ENCODE peak calls at places on chromosomes 12 and 14, in nine cellular contexts. D is PC-9, P is GM23338, M is MM.1S, S is endothelial cell of umbilical vein, O is OCI-LY7, I is fibroblast of lung, Z is astrocyte, C is HepG2. R is an unnamed sample. For H4K20me1, the result is how much of the 10 kb centered on the place peaks cover.

GRCh38 chr12:16788888-16789790 is 183.2 kb upstream of the LMO3 start:
- DNase-seq in D (no peak), P (peak), M (peak), S (no peak), O (no peak), I (no peak), Z (no peak), C (no peak), R (no peak)

GRCh38 chr14:100239200-100239839 is 376 bp downstream of the YY1 start:
- DNase-seq in D (no peak), P (no peak), M (no peak), S (peak), O (no peak), I (no peak), Z (no peak), C (no peak), R (no peak)

GRCh38 chr12:76183459-76184186 is 99.1 kb upstream of the NAP1L1 start:
- DNase-seq in D (peak), P (no peak), M (no peak), S (peak), O (no peak), I (peak), Z (peak), C (peak), R (peak)

GRCh38 chr12:104055686-104056388 is 5.8 kb upstream of the GLT8D2 start:
- DNase-seq in D (no peak), P (no peak), M (no peak), S (peak), O (no peak), I (peak), Z (peak), C (no peak), R (no peak)

GRCh38 chr14:103207038-103207403 is 83.8 kb downstream of the TNFAIP2 start:
- DNase-seq in D (peak), P (peak), M (no peak), S (no peak), O (no peak), I (peak), Z (peak), C (no peak), R (peak)

GRCh38 chr12:46388427-46388992 is 15.9 kb upstream of the SLC38A2 start:
- DNase-seq in D (no peak), P (no peak), M (peak), S (peak), O (peak), I (no peak), Z (peak), C (no peak), R (no peak)

GRCh38 chr12:27554421-27555186 is 30.6 kb downstream of the PPFIBP1 start:
- DNase-seq in D (no peak), P (no peak), M (no peak), S (peak), O (no peak), I (peak), Z (peak), C (no peak), R (no peak)

GRCh38 chr12:54571857-54572195 is 16.6 kb downstream of the PPP1R1A start:
- DNase-seq in D (no peak), P (no peak), M (no peak), S (no peak), O (no peak), I (no peak), Z (no peak), C (no peak), R (no peak)

GRCh38 chr14:52000019-52000582 is 10.8 kb downstream of the RTRAF start:
- DNase-seq in D (no peak), P (no peak), M (no peak), S (no peak), O (no peak), I (no peak), Z (no peak), C (no peak), R (no peak)

GRCh38 chr12:89971880-89972279 is 263.2 kb upstream of the ATP2B1 start:
- DNase-seq in D (peak), P (no peak), M (no peak), S (peak), O (no peak), I (peak), Z (peak), C (no peak), R (no peak)

GRCh38 chr14:98144964-98145363 is 1127.0 kb downstream of the BCL11B start:
- DNase-seq in D (no peak), P (no peak), M (no peak), S (no peak), O (no peak), I (no peak), Z (peak), C (no peak), R (no peak)

GRCh38 chr14:99546230-99546879 is 57.7 kb downstream of the CCDC85C start:
- DNase-seq in D (no peak), P (no peak), M (no peak), S (no peak), O (no peak), I (no peak), Z (no peak), C (no peak), R (peak)

GRCh38 chr12:41983394-41983793 is 161.3 kb downstream of the GXYLT1 start:
- DNase-seq in D (no peak), P (no peak), M (no peak), S (no peak), O (peak), I (no peak), Z (peak), C (no peak), R (no peak)

GRCh38 chr14:102262894-102263462 is 42.0 kb downstream of the MOK start:
- DNase-seq in D (peak), P (peak), M (no peak), S (peak), O (no peak), I (no peak), Z (peak), C (peak), R (peak)

GRCh38 chr12:99147150-99147549 is 500.4 kb upstream of the GARIN6 start:
- DNase-seq in D (no peak), P (no peak), M (no peak), S (no peak), O (peak), I (no peak), Z (no peak), C (no peak), R (no peak)

GRCh38 chr12:68530965-68531364 is 79.7 kb upstream of the RAP1B start:
- DNase-seq in D (no peak), P (no peak), M (no peak), S (peak), O (no peak), I (peak), Z (peak), C (no peak), R (peak)

GRCh38 chr12:131827961-131828534 is at the start of gene MMP17:
- DNase-seq in D (no peak), P (peak), M (peak), S (peak), O (no peak), I (peak), Z (peak), C (no peak), R (peak)

GRCh38 chr12:94534278-94534677 is 74.6 kb upstream of the CEP83 start:
- DNase-seq in D (no peak), P (no peak), M (no peak), S (no peak), O (no peak), I (no peak), Z (no peak), C (no peak), R (no peak)

GRCh38 chr14:21734457-21735074 is 60.9 kb upstream of the OR4E1 start:
- DNase-seq in D (no peak), P (peak), M (peak), S (peak), O (peak), I (peak), Z (no peak), C (peak), R (peak)

GRCh38 chr12:89163918-89164317 is 188.4 kb downstream of the DUSP6 start:
- DNase-seq in D (peak), P (no peak), M (no peak), S (peak), O (no peak), I (no peak), Z (no peak), C (no peak), R (no peak)

GRCh38 chr14:31895206-31895605 is 181.9 kb upstream of the ARHGAP5 start:
- DNase-seq in D (no peak), P (no peak), M (no peak), S (no peak), O (no peak), I (peak), Z (peak), C (peak), R (no peak)

GRCh38 chr14:40467969-40468368 is 1035.7 kb upstream of the FBXO33 start:
- DNase-seq in D (no peak), P (no peak), M (no peak), S (no peak), O (no peak), I (no peak), Z (no peak), C (no peak), R (no peak)

GRCh38 chr14:72550513-72550912 is 343.4 kb downstream of the DPF3 start:
- DNase-seq in D (no peak), P (no peak), M (no peak), S (no peak), O (no peak), I (no peak), Z (no peak), C (no peak), R (no peak)

GRCh38 chr12:131755305-131756113 is 44.6 kb downstream of the SFSWAP start:
- DNase-seq in D (peak), P (peak), M (no peak), S (no peak), O (peak), I (peak), Z (no peak), C (peak), R (peak)

GRCh38 chr14:69088523-69089445 is 64.1 kb downstream of the DCAF5 start:
- DNase-seq in D (no peak), P (no peak), M (peak), S (no peak), O (no peak), I (no peak), Z (peak), C (no peak), R (no peak)

GRCh38 chr14:69087061-69087461 is 65.9 kb downstream of the DCAF5 start:
- DNase-seq in D (peak), P (no peak), M (no peak), S (no peak), O (no peak), I (peak), Z (peak), C (no peak), R (no peak)

GRCh38 chr14:69092840-69093422 is 60.0 kb downstream of the DCAF5 start:
- DNase-seq in D (no peak), P (no peak), M (no peak), S (no peak), O (no peak), I (no peak), Z (no peak), C (no peak), R (no peak)

GRCh38 chr14:69091695-69092094 is 61.2 kb downstream of the DCAF5 start:
- DNase-seq in D (no peak), P (no peak), M (no peak), S (no peak), O (no peak), I (no peak), Z (no peak), C (no peak), R (no peak)

DNA sequence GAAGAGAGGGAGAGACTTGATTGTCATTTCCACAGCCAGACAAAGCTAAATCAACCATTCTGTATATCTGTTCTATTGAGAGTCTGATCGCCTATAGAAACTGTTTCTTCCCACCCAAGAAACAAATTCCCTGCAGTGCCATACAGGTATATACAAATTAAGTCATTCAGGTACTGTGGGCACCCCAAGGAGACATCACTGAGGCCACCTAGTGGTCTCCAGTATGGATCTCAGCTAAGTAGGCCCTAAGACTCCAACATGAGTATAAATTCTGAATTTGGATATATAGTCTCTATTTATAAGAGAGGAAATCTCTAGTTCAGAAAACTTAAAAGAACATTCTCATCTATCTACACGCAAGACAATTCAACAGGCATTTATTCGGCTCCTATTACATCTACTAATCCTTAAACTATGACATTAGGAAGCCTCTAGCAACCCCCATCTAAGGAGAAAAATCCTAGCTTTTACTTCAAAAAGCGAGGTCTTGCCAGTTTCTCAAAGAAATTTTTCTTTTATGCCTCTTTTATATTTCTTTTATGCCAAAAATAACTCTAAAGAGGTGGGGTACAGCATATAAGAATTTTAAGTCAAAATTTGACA is 62.6 kb downstream of the DCAF5 start:
- DNase-seq in D (peak), P (peak), M (peak), S (peak), O (peak), I (peak), Z (no peak), C (peak), R (no peak)
- TF ChIP-seq CTCF in D (peak), P (peak), M (peak), S (peak), O (peak), I (peak), Z (peak), C (peak), R (peak)

DNA sequence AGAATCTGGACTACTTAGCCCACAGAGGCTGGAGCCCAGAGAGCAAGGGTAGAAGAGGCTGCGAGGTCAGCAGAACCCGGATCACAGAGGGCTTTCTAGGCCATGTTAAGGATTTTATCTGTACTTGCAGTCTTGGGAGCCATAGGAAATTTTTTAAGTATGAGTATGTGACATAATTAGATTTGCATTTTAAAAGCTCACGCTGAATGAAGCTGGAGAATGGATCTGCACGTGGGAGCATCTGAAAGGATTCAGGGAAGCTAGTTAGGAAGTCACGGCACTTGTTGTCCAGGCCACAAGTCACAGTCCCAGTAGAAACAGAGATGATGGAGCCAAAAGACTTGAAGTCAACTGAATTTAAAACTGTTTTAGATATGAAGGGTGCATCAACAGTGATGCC is 14.1 kb downstream of the CORO1C start:
- DNase-seq in D (no peak), P (no peak), M (no peak), S (no peak), O (no peak), I (no peak), Z (no peak), C (no peak), R (no peak)
- H4K20me1 ChIP-seq in D (under half), P (under half), M (under half), S (under half), O (under half), I (under half), Z (half or more), C (under half), R (half or more)

GRCh38 chr14:55245657-55246268 is 25.5 kb upstream of the FBXO34 start:
- DNase-seq in D (no peak), P (peak), M (peak), S (peak), O (peak), I (peak), Z (no peak), C (peak), R (peak)
- TF ChIP-seq CTCF in D (peak), P (peak), M (peak), S (peak), O (peak), I (peak), Z (peak), C (peak), R (peak)

DNA sequence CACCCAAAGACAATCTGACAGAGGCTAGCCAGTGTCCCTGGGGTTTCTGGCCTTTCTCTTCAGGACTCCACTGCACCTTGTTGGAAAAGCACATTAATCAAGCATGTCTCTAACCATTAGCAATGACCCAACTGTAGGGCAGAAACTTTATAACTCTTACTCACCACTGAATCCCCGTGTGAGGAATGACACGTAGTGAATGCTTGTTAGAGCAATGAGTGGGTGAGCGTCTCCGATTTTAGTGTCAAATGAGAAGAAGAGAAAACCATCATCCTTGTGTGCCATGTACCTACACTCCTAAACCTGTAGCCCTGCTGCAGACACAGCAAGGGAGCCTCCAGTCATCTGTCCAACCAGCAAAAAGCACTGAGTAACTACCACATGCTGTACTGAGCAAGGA is 56.5 kb upstream of the GPR68 start:
- DNase-seq in D (no peak), P (no peak), M (no peak), S (no peak), O (no peak), I (no peak), Z (peak), C (no peak), R (peak)
- H4K20me1 ChIP-seq in D (under half), P (under half), M (under half), S (under half), O (under half), I (under half), Z (under half), C (under half), R (under half)

GRCh38 chr12:30795660-30796507 is 41.1 kb upstream of the CAPRIN2 start:
- DNase-seq in D (peak), P (peak), M (peak), S (peak), O (no peak), I (peak), Z (peak), C (peak), R (peak)
- TF ChIP-seq CTCF in D (no peak), P (no peak), M (peak), S (peak), O (no peak), I (peak), Z (no peak), C (peak), R (no peak)

DNA sequence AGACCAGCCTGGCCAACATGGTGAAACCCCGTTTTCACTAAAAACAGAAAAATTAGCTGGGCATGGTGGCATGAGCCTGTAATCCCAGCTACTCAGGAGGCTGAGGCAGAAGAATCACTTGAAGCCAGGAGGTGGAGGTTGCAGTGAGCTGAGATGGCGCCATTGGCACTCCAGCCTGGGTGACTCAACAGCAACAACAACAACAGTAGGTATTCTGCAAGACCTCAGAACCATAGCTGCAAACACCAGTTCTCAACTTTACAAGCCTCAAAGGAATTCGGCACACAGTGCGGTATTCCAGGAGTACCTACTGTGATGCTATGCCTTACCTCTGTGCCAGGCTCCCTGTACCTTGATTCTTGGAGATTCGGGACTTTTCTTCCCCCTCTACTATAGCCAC is 15.8 kb downstream of the FOXN3 start:
- DNase-seq in D (no peak), P (no peak), M (no peak), S (no peak), O (no peak), I (no peak), Z (no peak), C (no peak), R (no peak)
- H4K20me1 ChIP-seq in D (under half), P (half or more), M (under half), S (under half), O (under half), I (under half), Z (half or more), C (under half), R (under half)

DNA sequence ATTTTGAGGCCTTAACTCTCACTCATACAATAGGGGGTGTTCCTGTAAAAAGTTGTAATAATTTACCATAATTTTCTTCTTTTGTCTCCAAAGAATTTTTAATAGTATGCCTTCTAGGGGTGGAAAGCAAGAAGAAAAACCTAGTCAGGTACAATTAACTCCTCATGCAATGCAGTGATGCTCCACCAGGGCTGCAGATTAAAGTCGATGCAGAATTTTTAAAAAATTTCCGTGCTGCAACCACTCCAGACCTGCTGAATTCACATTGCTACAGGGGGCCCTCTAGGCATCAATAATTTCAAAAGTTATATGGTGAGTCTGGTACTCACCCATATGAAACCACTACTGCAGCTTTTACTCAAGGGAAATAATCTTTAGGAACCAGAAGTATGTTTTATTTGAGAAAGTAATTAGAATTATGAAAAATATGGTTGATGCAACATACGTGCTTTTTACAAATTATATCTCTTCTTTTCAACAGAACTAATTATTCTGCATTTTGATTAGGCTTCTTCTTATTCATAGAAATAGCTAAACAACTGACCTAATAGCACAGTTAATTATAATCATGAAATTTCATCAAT is 353.2 kb downstream of the BCAT1 start:
- DNase-seq in D (no peak), P (peak), M (no peak), S (no peak), O (peak), I (peak), Z (no peak), C (peak), R (no peak)
- TF ChIP-seq CTCF in D (peak), P (peak), M (peak), S (peak), O (peak), I (peak), Z (peak), C (no peak), R (peak)

DNA sequence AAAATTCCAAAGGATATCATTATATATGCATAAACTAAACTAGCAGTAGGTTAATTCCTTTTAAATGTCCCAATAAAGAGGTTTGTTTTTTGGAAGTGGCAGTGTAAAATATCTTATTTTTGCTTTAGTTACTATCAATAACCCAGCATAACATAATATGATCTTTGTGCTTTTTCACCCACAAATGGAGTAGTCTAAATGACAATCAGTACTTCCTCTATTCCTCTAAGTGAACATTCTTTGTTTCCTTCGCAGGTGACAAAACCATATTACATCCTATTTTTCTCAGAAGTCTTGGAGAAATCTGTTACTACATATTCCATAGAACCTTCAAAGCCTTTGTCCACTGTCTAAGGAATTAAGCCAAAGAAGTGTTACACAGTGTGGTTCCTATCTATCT is 62.5 kb downstream of the MED13L start:
- DNase-seq in D (no peak), P (no peak), M (no peak), S (no peak), O (no peak), I (no peak), Z (no peak), C (no peak), R (no peak)
- H4K20me1 ChIP-seq in D (half or more), P (under half), M (under half), S (under half), O (under half), I (under half), Z (half or more), C (under half), R (half or more)